ENCODE peak calls at places on chromosomes 1 and 21, in ten cellular contexts. O is endothelial cell of umbilical vein; E is bronchial epithelial cell; X is CD8-positive, alpha-beta T cell; Q is choroid plexus epithelial cell; K is heart right ventricle; Y is pancreas; M is mucosa of descending colon; W is body of pancreas; P is heart left ventricle. Z is an unnamed sample.
A peak's percentile ranks its signal among the peaks of the same experiment; 100 is the strongest.

GRCh38 chr1:175402336-175402735 is 209.8 kb upstream of the KIAA0040 start:
- DNase-seq in Y (no peak), Q (no peak), W (no peak), P (no peak), M (no peak), O (no peak), K (no peak), X (no peak), E (no peak), Z (no peak)

GRCh38 chr1:235972316-235973090 is 92.4 kb downstream of the NID1 start:
- DNase-seq in K (no peak), O (no peak), M (no peak), Y (no peak), Q (peak; percentile 84), W (no peak), E (peak; percentile 15), X (no peak), P (no peak), Z (peak; percentile 85)

GRCh38 chr1:9990944-9991343 is 6.1 kb upstream of the RBP7 start:
- DNase-seq in E (no peak), K (peak; percentile 67), Y (no peak), Q (no peak), X (no peak), M (no peak), O (peak; percentile 90), W (peak; percentile 17), P (no peak), Z (peak; percentile 88)

GRCh38 chr1:223334156-223334555 is 29.8 kb downstream of the SUSD4 start:
- DNase-seq in M (no peak), X (no peak), W (no peak), Y (no peak), O (no peak), E (no peak), Q (no peak), K (no peak), P (no peak), Z (no peak)

GRCh38 chr1:180230791-180231505 is 884 bp downstream of the LHX4 start:
- DNase-seq in E (no peak), P (no peak), O (peak; percentile 34), K (no peak), Q (peak; percentile 65), X (no peak), W (no peak), M (no peak), Y (no peak), Z (peak; percentile 67)

GRCh38 chr21:14995695-14996490 is 68.9 kb downstream of the NRIP1 start:
- DNase-seq in W (no peak), O (peak; percentile 72), M (no peak), K (peak; percentile 75), Q (peak; percentile 83), E (no peak), Y (no peak), X (no peak), P (no peak), Z (peak; percentile 82)

GRCh38 chr1:241985787-241986186 is 13.1 kb downstream of the MAP1LC3C start:
- DNase-seq in M (no peak), X (no peak), E (peak; percentile 18), P (no peak), W (peak; percentile 22), Q (peak; percentile 71), K (no peak), O (peak; percentile 31), Y (no peak), Z (peak; percentile 45)

GRCh38 chr1:199167460-199167859 is 528.6 kb downstream of the PTPRC start:
- DNase-seq in W (no peak), O (no peak), Y (no peak), Q (no peak), K (no peak), E (no peak), P (no peak), M (no peak), X (no peak), Z (no peak)

GRCh38 chr21:14740692-14741091 is 194.6 kb upstream of the SAMSN1 start:
- DNase-seq in X (no peak), M (no peak), P (no peak), O (peak; percentile 35), K (no peak), Y (no peak), E (peak; percentile 78), W (no peak), Q (peak; percentile 31), Z (no peak)

GRCh38 chr1:35539073-35539823 is 18.0 kb downstream of the KIAA0319L start:
- DNase-seq in K (no peak), W (no peak), M (no peak), X (no peak), E (peak; percentile 32), O (no peak), P (no peak), Y (no peak), Q (peak; percentile 64), Z (peak; percentile 38)

GRCh38 chr1:224540535-224540934 is 75.6 kb upstream of the CNIH3 start:
- DNase-seq in Y (no peak), W (no peak), E (no peak), X (no peak), M (no peak), P (no peak), K (no peak), Q (no peak), O (peak; percentile 69), Z (no peak)

GRCh38 chr1:233632436-233632835 is 18.5 kb downstream of the KCNK1 start:
- DNase-seq in W (no peak), Q (no peak), O (no peak), K (no peak), X (no peak), E (no peak), M (no peak), Y (no peak), P (no peak), Z (no peak)

GRCh38 chr21:16239659-16240265 is 510.0 kb downstream of the USP25 start:
- DNase-seq in M (no peak), Q (no peak), O (no peak), W (no peak), K (no peak), P (no peak), Y (no peak), E (no peak), X (no peak), Z (no peak)

GRCh38 chr1:30111431-30111830 is 612.0 kb downstream of the MATN1 start:
- DNase-seq in K (peak; percentile 50), E (peak; percentile 27), X (no peak), O (peak; percentile 18), W (peak; percentile 37), Y (peak; percentile 10), M (no peak), P (no peak), Q (peak; percentile 65), Z (peak; percentile 52)

GRCh38 chr1:155499263-155499662 is 63.3 kb downstream of the ASH1L start:
- DNase-seq in O (no peak), Q (peak; percentile 24), Y (no peak), W (no peak), P (no peak), M (no peak), X (no peak), K (no peak), E (peak; percentile 39), Z (peak; percentile 23)

GRCh38 chr1:200749090-200749489 is 10.4 kb downstream of the CAMSAP2 start:
- DNase-seq in E (no peak), X (no peak), Y (no peak), K (no peak), M (no peak), O (no peak), Q (no peak), P (no peak), W (no peak), Z (no peak)

GRCh38 chr1:210374600-210374953 is 45.9 kb downstream of the HHAT start:
- DNase-seq in X (no peak), O (no peak), M (no peak), P (no peak), Y (no peak), W (no peak), E (no peak), K (no peak), Q (no peak), Z (no peak)
- TF ChIP-seq CTCF in X (no peak), O (no peak), M (peak; percentile 2), P (no peak), Y (no peak), W (no peak), E (no peak), K (no peak), Q (no peak), Z (no peak)

DNA sequence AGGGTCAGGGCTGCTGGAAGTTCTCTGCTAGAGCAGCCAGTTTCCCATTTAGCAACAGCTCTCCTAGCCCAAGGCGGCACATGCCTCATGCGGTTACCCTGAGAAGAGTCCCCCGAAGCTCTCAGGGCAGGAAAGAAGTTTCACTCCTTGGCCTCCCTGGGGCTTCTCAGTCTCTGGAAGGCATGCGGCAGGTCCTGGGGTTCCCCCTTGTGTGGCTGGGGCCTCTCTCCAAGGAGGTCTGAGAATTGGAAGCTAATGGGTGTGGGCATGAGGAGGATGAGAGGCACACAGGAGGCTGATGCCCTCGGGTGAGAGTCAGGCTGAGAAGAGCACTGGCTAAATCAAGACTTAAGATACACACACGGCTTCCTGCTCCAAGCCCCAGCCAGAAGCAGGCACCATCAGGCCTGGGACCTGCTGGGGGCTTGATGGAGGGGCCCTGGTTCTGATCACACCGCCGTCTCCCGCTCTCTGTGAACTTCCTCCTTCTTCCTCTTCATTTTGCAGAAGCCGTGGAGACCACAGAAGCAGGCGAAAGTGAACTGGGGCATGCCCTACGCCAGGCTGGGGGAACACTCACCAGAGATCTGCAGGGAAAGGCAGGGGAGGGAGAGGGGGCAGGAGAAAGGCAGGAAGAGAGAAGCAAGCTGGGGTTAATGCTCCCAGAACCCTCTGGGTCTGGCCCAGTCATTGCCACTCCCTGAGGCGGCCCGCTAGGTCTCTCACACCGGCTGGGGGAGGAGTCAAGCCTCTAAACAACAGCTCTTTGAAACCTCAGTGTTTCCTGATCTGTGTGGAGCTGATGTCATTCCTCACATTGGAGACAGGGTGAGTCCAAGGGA is 15.1 kb downstream of the BLACAT1 start:
- DNase-seq in M (peak; percentile 88), Q (peak; percentile 49), Y (peak; percentile 71), P (peak; percentile 56), K (peak; percentile 47), O (no peak), W (peak; percentile 83), X (peak; percentile 53), E (peak; percentile 96), Z (peak; percentile 74)
- H3K4me3 ChIP-seq in M (no peak overlapping the region), Q (no peak overlapping the region), Y (no peak overlapping the region), P (no peak overlapping the region), K (no peak overlapping the region), O (no peak overlapping the region), W (no peak overlapping the region), X (peak overlapping the region; percentile 53), E (no peak overlapping the region), Z (no peak overlapping the region)

GRCh38 chr1:19484338-19484792 is 974 bp downstream of the CAPZB start:
- DNase-seq in X (no peak), O (peak; percentile 10), E (no peak), Q (no peak), P (no peak), W (no peak), M (peak; percentile 71), K (no peak), Y (no peak), Z (no peak)
- TF ChIP-seq CTCF in X (no peak), O (no peak), E (no peak), Q (no peak), P (no peak), W (no peak), M (no peak), K (no peak), Y (no peak), Z (no peak)

DNA sequence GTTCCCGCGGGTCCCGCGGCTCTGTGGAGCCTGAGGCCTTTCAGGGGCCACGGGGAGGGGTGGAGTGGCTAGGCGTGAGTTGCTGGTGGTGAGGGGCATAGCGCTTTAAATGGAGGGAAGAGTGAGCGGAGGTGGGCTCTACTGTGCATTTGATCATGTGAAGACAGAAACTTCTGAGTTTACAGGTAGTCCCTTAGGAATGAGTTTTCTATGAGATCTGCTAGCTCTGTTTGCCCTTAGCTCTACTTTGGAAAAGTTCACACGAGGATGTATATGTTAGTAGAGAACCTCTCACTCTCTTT is 593 bp downstream of the ST6GALNAC3 start:
- DNase-seq in P (no peak), Q (no peak), O (peak; percentile 29), W (no peak), Y (no peak), X (no peak), K (no peak), E (no peak), M (no peak), Z (no peak)
- H3K4me3 ChIP-seq in P (peak overlapping the region; percentile 66), Q (peak overlapping the region; percentile 70), O (peak overlapping the region; percentile 98), W (no peak overlapping the region), Y (no peak overlapping the region), X (peak overlapping the region; percentile 79), K (peak overlapping the region; percentile 67), E (peak overlapping the region; percentile 57), M (no peak overlapping the region), Z (peak overlapping the region; percentile 73)